ENCODE peak calls at places on chromosome 12, in six cellular contexts. F is body of pancreas; X is CD8-positive, alpha-beta memory T cell; O is upper lobe of left lung; I is ascending aorta; C is RWPE1. Y is an unnamed sample.

GRCh38 chr12:129871991-129872969 is 31.5 kb downstream of the TMEM132D start:
- DNase-seq in F (no peak), X (no peak), O (no peak), I (no peak), C (no peak), Y (no peak)

GRCh38 chr12:109134186-109134917 is 18.0 kb downstream of the ACACB start:
- DNase-seq in F (peak), X (no peak), O (no peak), I (no peak), C (peak), Y (no peak)

GRCh38 chr12:85955127-85955526 is 81.0 kb downstream of the NTS start:
- DNase-seq in F (no peak), X (no peak), O (no peak), I (no peak), C (peak), Y (no peak)

GRCh38 chr12:52316290-52316689 is 4.9 kb downstream of the KRT83 start:
- DNase-seq in F (no peak), X (no peak), O (no peak), I (no peak), C (no peak), Y (no peak)

GRCh38 chr12:44972746-44973421 is 78.0 kb downstream of the DBX2 start:
- DNase-seq in F (no peak), X (no peak), O (no peak), I (no peak), C (peak), Y (no peak)

GRCh38 chr12:19645823-19646222 is 206.5 kb downstream of the AEBP2 start:
- DNase-seq in F (no peak), X (no peak), O (no peak), I (no peak), C (no peak), Y (no peak)

GRCh38 chr12:111827916-111828315 is 14.1 kb upstream of the MAPKAPK5 start:
- DNase-seq in F (no peak), X (no peak), O (no peak), I (no peak), C (no peak), Y (no peak)

GRCh38 chr12:49673446-49674317 is 33.5 kb downstream of the FMNL3 start:
- DNase-seq in F (peak), X (no peak), O (peak), I (peak), C (no peak), Y (peak)

GRCh38 chr12:109753959-109754358 is 40.3 kb downstream of the FAM222A start:
- DNase-seq in F (no peak), X (no peak), O (no peak), I (no peak), C (no peak), Y (no peak)

GRCh38 chr12:124469193-124469888 is 98.1 kb downstream of the NCOR2 start:
- DNase-seq in F (no peak), X (no peak), O (no peak), I (no peak), C (no peak), Y (no peak)

GRCh38 chr12:96177013-96177412 is 17.2 kb upstream of the ELK3 start:
- DNase-seq in F (no peak), X (no peak), O (no peak), I (no peak), C (peak), Y (no peak)

GRCh38 chr12:34398706-34399630 is 376.7 kb downstream of the ALG10 start:
- DNase-seq in F (peak), X (peak), O (peak), I (no peak), C (no peak), Y (no peak)

GRCh38 chr12:2259368-2259767 is 206.6 kb downstream of the CACNA1C start:
- DNase-seq in F (no peak), X (no peak), O (no peak), I (no peak), C (no peak), Y (no peak)

GRCh38 chr12:49705479-49706267 is 1.5 kb downstream of the FMNL3 start:
- DNase-seq in F (peak), X (no peak), O (no peak), I (peak), C (no peak), Y (no peak)

GRCh38 chr12:107513636-107514400 is 171.8 kb upstream of the PWP1 start:
- DNase-seq in F (no peak), X (no peak), O (no peak), I (no peak), C (no peak), Y (no peak)

GRCh38 chr12:84924956-84925355 is 12.4 kb upstream of the SLC6A15 start:
- DNase-seq in F (no peak), X (no peak), O (no peak), I (no peak), C (no peak), Y (no peak)

GRCh38 chr12:50220357-50221061 is 53.3 kb upstream of the CERS5 start:
- DNase-seq in F (no peak), X (no peak), O (no peak), I (no peak), C (peak), Y (no peak)

GRCh38 chr12:132535046-132535445 is 45.1 kb downstream of the FBRSL1 start:
- DNase-seq in F (no peak), X (no peak), O (no peak), I (no peak), C (no peak), Y (no peak)

GRCh38 chr12:132622437-132623071 is 4.0 kb downstream of the P2RX2 start:
- DNase-seq in F (no peak), X (peak), O (no peak), I (no peak), C (peak), Y (no peak)

GRCh38 chr12:116497051-116497529 is 62.1 kb upstream of the MAP1LC3B2 start:
- DNase-seq in F (no peak), X (no peak), O (peak), I (no peak), C (peak), Y (no peak)

GRCh38 chr12:31895449-31896150 is 63.6 kb upstream of the RESF1 start:
- DNase-seq in F (no peak), X (no peak), O (no peak), I (no peak), C (no peak), Y (no peak)

GRCh38 chr12:9750276-9751203 is 10.2 kb downstream of the CD69 start:
- DNase-seq in F (no peak), X (peak), O (peak), I (no peak), C (peak), Y (no peak)

GRCh38 chr12:131012279-131013069 is 58.8 kb downstream of the ADGRD1 start:
- DNase-seq in F (no peak), X (no peak), O (no peak), I (no peak), C (no peak), Y (no peak)

GRCh38 chr12:105417732-105418131 is 87.2 kb downstream of the C12orf75 start:
- DNase-seq in F (no peak), X (no peak), O (no peak), I (no peak), C (no peak), Y (no peak)

GRCh38 chr12:77433799-77434198 is 368.4 kb upstream of the E2F7 start:
- DNase-seq in F (no peak), X (no peak), O (no peak), I (no peak), C (no peak), Y (no peak)

GRCh38 chr12:121227294-121227693 is 17.4 kb downstream of the P2RX4 start:
- DNase-seq in F (peak), X (no peak), O (no peak), I (no peak), C (peak), Y (no peak)

GRCh38 chr12:121228919-121229650 is 19.2 kb downstream of the P2RX4 start:
- DNase-seq in F (no peak), X (no peak), O (no peak), I (no peak), C (no peak), Y (no peak)

GRCh38 chr12:121224591-121224990 is 14.7 kb downstream of the P2RX4 start:
- DNase-seq in F (no peak), X (peak), O (no peak), I (no peak), C (no peak), Y (no peak)

GRCh38 chr12:121223947-121224285 is 14.0 kb downstream of the P2RX4 start:
- DNase-seq in F (no peak), X (no peak), O (no peak), I (no peak), C (no peak), Y (no peak)

GRCh38 chr12:121226399-121226798 is 16.5 kb downstream of the P2RX4 start:
- DNase-seq in F (no peak), X (no peak), O (no peak), I (no peak), C (no peak), Y (no peak)
- H3K27ac ChIP-seq in F (peak), X (no peak), O (no peak), I (no peak), C (no peak), Y (peak)

GRCh38 chr12:22530-23201 is 43.9 kb upstream of the IQSEC3 start:
- DNase-seq in F (no peak), X (peak), O (peak), I (no peak), C (no peak), Y (no peak)
- H3K27ac ChIP-seq in F (no peak), X (no peak), O (no peak), I (no peak), C (no peak), Y (no peak)

GRCh38 chr12:46088040-46088439 is 97.7 kb upstream of the SCAF11 start:
- DNase-seq in F (no peak), X (no peak), O (no peak), I (no peak), C (no peak), Y (no peak)
- H3K27ac ChIP-seq in F (no peak), X (no peak), O (no peak), I (no peak), C (no peak), Y (no peak)

GRCh38 chr12:11085419-11085818 is 6.7 kb downstream of the TAS2R43 start:
- DNase-seq in F (no peak), X (no peak), O (no peak), I (no peak), C (no peak), Y (no peak)

GRCh38 chr12:11092128-11092527 is at the start of gene TAS2R43:
- DNase-seq in F (no peak), X (no peak), O (no peak), I (no peak), C (no peak), Y (no peak)

GRCh38 chr12:11089246-11089645 is 2.9 kb downstream of the TAS2R43 start:
- DNase-seq in F (no peak), X (no peak), O (no peak), I (no peak), C (no peak), Y (no peak)
- H3K27ac ChIP-seq in F (no peak), X (no peak), O (no peak), I (no peak), C (no peak), Y (no peak)

DNA sequence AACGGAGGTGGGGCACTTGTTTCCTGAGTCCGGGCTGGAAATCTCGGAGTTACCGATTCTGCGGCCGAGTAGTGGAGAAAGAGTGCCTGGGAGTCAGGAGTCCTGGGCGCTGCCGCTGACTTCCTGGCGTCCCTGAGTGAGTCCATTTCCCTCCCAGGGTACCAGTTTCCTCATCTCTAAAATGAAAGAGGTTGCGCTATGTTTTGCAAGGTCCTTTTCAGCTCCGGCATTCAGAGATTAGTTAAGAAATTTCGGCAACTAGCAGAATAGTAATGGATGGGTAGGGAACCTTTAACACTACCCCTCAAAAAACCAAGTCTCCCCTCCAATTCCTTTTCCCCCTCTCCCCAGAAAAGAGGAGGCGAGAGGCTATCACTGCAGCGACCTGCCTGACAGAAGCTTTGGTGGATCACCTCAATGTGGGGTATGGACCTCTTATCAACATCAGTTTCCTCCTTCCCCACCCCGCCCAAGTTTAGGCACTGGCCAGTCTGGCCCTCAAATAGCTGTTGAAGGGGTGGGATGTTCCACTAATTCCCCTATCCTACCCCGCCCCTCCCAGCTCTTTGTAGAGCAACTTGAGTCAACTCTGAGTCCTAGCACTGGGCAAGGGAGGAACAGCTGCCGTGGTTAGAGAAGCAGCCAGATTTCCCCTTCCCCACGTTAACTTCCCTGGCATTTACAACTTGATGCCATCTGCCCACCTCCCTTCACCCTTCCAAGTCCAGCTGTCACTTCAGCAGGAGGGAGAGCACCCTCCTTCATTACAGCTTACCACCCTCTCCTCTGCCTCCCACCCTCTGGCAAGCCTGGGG is 943 bp downstream of the BLOC1S1 start:
- DNase-seq in F (no peak), X (no peak), O (no peak), I (no peak), C (peak), Y (no peak)
- H3K27ac ChIP-seq in F (peak), X (peak), O (peak), I (peak), C (peak), Y (peak)

DNA sequence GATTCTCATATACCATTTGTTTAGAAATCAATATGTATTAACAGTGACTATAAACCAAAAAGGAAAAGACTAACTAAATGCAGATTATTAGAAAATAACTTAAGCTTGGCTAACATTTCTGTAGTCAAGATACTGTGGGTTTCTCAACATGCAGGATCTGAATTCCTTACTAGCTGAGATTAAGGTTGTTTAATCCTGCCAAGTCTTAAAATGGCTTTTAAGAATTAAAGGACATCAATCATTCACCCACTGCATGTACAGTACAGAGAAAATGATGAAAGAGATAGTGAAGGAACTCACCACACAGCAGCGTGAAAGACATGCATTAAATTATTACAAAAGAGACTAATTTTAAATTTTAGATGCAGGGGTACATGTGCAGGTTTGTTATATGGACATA is 3.8 kb downstream of the ACSS3 start:
- DNase-seq in F (no peak), X (no peak), O (no peak), I (no peak), C (no peak), Y (no peak)
- H3K27ac ChIP-seq in F (no peak), X (no peak), O (no peak), I (no peak), C (no peak), Y (no peak)